ENCODE peak calls at places on chromosome 7, in nine cellular contexts. K is HCT116, X is hepatocyte, C is OCI-LY7, Q is GM23338, S is neural progenitor cell, R is SK-N-SH, Z is GM23248, P is MM.1S. Y is an unnamed sample.

GRCh38 chr7:108592633-108593277 is 23.1 kb downstream of the DNAJB9 start:
- DNase-seq in K (no peak), X (peak), C (peak), Q (no peak), S (peak), R (peak), Z (peak), P (no peak), Y (peak)

GRCh38 chr7:5630670-5631069 is 150.8 kb downstream of the RNF216 start:
- DNase-seq in K (no peak), X (no peak), C (no peak), Q (no peak), S (no peak), R (no peak), Z (peak), P (no peak), Y (no peak)

GRCh38 chr7:109864263-109864662 is 1226.7 kb upstream of the LRRN3 start:
- DNase-seq in K (no peak), X (no peak), C (no peak), Q (peak), S (peak), R (no peak), Z (no peak), P (no peak), Y (no peak)

GRCh38 chr7:15167912-15168311 is 265.4 kb upstream of the DGKB start:
- DNase-seq in K (no peak), X (peak), C (no peak), Q (no peak), S (no peak), R (no peak), Z (no peak), P (no peak), Y (peak)

GRCh38 chr7:77222065-77222464 is 22.4 kb upstream of the FGL2 start:
- DNase-seq in K (no peak), X (no peak), C (no peak), Q (no peak), S (no peak), R (no peak), Z (no peak), P (no peak), Y (no peak)

GRCh38 chr7:33733865-33734650 is 171.3 kb upstream of the BMPER start:
- DNase-seq in K (no peak), X (peak), C (no peak), Q (no peak), S (no peak), R (no peak), Z (no peak), P (no peak), Y (no peak)

GRCh38 chr7:117186631-117187030 is 136.2 kb downstream of the WNT2 start:
- DNase-seq in K (no peak), X (no peak), C (no peak), Q (no peak), S (no peak), R (no peak), Z (no peak), P (no peak), Y (no peak)

GRCh38 chr7:105098863-105099515 is 85.0 kb downstream of the KMT2E start:
- DNase-seq in K (no peak), X (no peak), C (no peak), Q (peak), S (no peak), R (no peak), Z (peak), P (no peak), Y (peak)

GRCh38 chr7:72444023-72444776 is 32.1 kb upstream of the CALN1 start:
- DNase-seq in K (no peak), X (peak), C (peak), Q (no peak), S (no peak), R (no peak), Z (no peak), P (no peak), Y (no peak)

GRCh38 chr7:17275749-17276671 is 22.4 kb upstream of the AHR start:
- DNase-seq in K (no peak), X (peak), C (no peak), Q (no peak), S (no peak), R (no peak), Z (peak), P (no peak), Y (peak)

GRCh38 chr7:134450296-134451000 is 8.5 kb downstream of the AKR1B1 start:
- DNase-seq in K (no peak), X (peak), C (no peak), Q (no peak), S (no peak), R (no peak), Z (no peak), P (no peak), Y (peak)

GRCh38 chr7:148747274-148747673 is 48.6 kb downstream of the CUL1 start:
- DNase-seq in K (no peak), X (peak), C (peak), Q (peak), S (peak), R (no peak), Z (no peak), P (peak), Y (no peak)

GRCh38 chr7:147708871-147709270 is 881.7 kb upstream of the C7orf33 start:
- DNase-seq in K (no peak), X (no peak), C (no peak), Q (no peak), S (no peak), R (no peak), Z (no peak), P (no peak), Y (no peak)

GRCh38 chr7:151452680-151453325 is 12.9 kb upstream of the CRYGN start:
- DNase-seq in K (no peak), X (no peak), C (no peak), Q (no peak), S (no peak), R (no peak), Z (no peak), P (no peak), Y (no peak)

GRCh38 chr7:100825215-100825671 is 2.1 kb downstream of the EPHB4 start:
- DNase-seq in K (no peak), X (peak), C (no peak), Q (peak), S (peak), R (peak), Z (peak), P (no peak), Y (peak)

GRCh38 chr7:48416327-48416908 is 245.2 kb downstream of the ABCA13 start:
- DNase-seq in K (no peak), X (no peak), C (no peak), Q (no peak), S (no peak), R (no peak), Z (no peak), P (no peak), Y (no peak)

GRCh38 chr7:116552616-116553015 is 27.8 kb downstream of the CAV1 start:
- DNase-seq in K (peak), X (no peak), C (no peak), Q (no peak), S (no peak), R (no peak), Z (peak), P (no peak), Y (peak)

GRCh38 chr7:81339946-81340345 is 421.1 kb upstream of the SEMA3C start:
- DNase-seq in K (no peak), X (no peak), C (no peak), Q (no peak), S (no peak), R (no peak), Z (peak), P (no peak), Y (no peak)

GRCh38 chr7:142440219-142441073 is 182.6 kb upstream of the PRSS58 start:
- DNase-seq in K (peak), X (no peak), C (no peak), Q (no peak), S (no peak), R (no peak), Z (peak), P (peak), Y (peak)

GRCh38 chr7:142134944-142135343 is 23.4 kb downstream of the MGAM2 start:
- DNase-seq in K (no peak), X (no peak), C (no peak), Q (no peak), S (no peak), R (no peak), Z (no peak), P (no peak), Y (no peak)

GRCh38 chr7:131326576-131326975 is 1.1 kb upstream of the MKLN1 start:
- DNase-seq in K (no peak), X (peak), C (no peak), Q (no peak), S (no peak), R (no peak), Z (no peak), P (no peak), Y (no peak)

GRCh38 chr7:143891457-143891856 is 10.5 kb downstream of the TCAF1 start:
- DNase-seq in K (no peak), X (no peak), C (no peak), Q (no peak), S (no peak), R (no peak), Z (no peak), P (no peak), Y (no peak)

GRCh38 chr7:92116949-92117348 is 17.3 kb downstream of the CYP51A1 start:
- DNase-seq in K (no peak), X (no peak), C (no peak), Q (no peak), S (no peak), R (no peak), Z (no peak), P (no peak), Y (no peak)

GRCh38 chr7:94697671-94697994 is 41.7 kb upstream of the SGCE start:
- DNase-seq in K (no peak), X (no peak), C (no peak), Q (no peak), S (no peak), R (no peak), Z (no peak), P (no peak), Y (peak)

GRCh38 chr7:126185959-126186580 is 1066.7 kb downstream of the GRM8 start:
- DNase-seq in K (no peak), X (no peak), C (no peak), Q (peak), S (peak), R (peak), Z (no peak), P (no peak), Y (no peak)
- TF ChIP-seq EZH2phosphoT487 in K (no peak), X (no peak), C (no peak), Q (no peak), S (no peak), R (no peak), Z (no peak), P (no peak), Y (no peak)

GRCh38 chr7:96663457-96663856 is 46.2 kb downstream of the SEM1 start:
- DNase-seq in K (no peak), X (no peak), C (no peak), Q (no peak), S (no peak), R (no peak), Z (no peak), P (peak), Y (no peak)
- TF ChIP-seq EZH2phosphoT487 in K (no peak), X (no peak), C (no peak), Q (no peak), S (no peak), R (no peak), Z (no peak), P (no peak), Y (no peak)

GRCh38 chr7:2209146-2209960 is 23.4 kb downstream of the MAD1L1 start:
- DNase-seq in K (no peak), X (peak), C (peak), Q (peak), S (peak), R (peak), Z (peak), P (no peak), Y (peak)
- TF ChIP-seq EZH2phosphoT487 in K (no peak), X (no peak), C (no peak), Q (no peak), S (no peak), R (no peak), Z (no peak), P (no peak), Y (no peak)

GRCh38 chr7:64625114-64626082 is 40.5 kb upstream of the ZNF107 start:
- DNase-seq in K (no peak), X (no peak), C (peak), Q (peak), S (no peak), R (peak), Z (peak), P (peak), Y (peak)
- TF ChIP-seq EZH2phosphoT487 in K (no peak), X (no peak), C (no peak), Q (no peak), S (no peak), R (no peak), Z (no peak), P (no peak), Y (no peak)

GRCh38 chr7:145643981-145644380 is 472.6 kb upstream of the CNTNAP2 start:
- DNase-seq in K (no peak), X (no peak), C (no peak), Q (no peak), S (no peak), R (no peak), Z (no peak), P (no peak), Y (peak)

GRCh38 chr7:145644426-145645154 is 472.0 kb upstream of the CNTNAP2 start:
- DNase-seq in K (no peak), X (no peak), C (no peak), Q (no peak), S (no peak), R (no peak), Z (no peak), P (no peak), Y (peak)
- TF ChIP-seq EZH2phosphoT487 in K (no peak), X (no peak), C (no peak), Q (no peak), S (no peak), R (no peak), Z (no peak), P (no peak), Y (no peak)